ENCODE peak calls at places on chromosome 10, in six cellular contexts. F, J, P, R, X and Q are unnamed samples.

GRCh38 chr10:27192284-27192683 is 37.1 kb downstream of the MASTL start:
- DNase-seq in R (no peak), J (no peak), P (peak), X (no peak), F (no peak), Q (no peak)

GRCh38 chr10:48613015-48613414 is 8.1 kb upstream of the ARHGAP22 start:
- DNase-seq in X (no peak), R (no peak), F (no peak), J (no peak), P (no peak), Q (no peak)

GRCh38 chr10:31033166-31033565 is 1.5 kb upstream of the ZNF438 start:
- DNase-seq in P (no peak), J (no peak), X (no peak), R (no peak), F (no peak), Q (no peak)

GRCh38 chr10:59631237-59631636 is 78.4 kb downstream of the SLC16A9 start:
- DNase-seq in P (no peak), X (no peak), R (no peak), J (no peak), F (no peak), Q (no peak)

GRCh38 chr10:63430091-63430998 is 35.4 kb downstream of the JMJD1C start:
- DNase-seq in P (peak), X (no peak), J (no peak), F (no peak), R (no peak), Q (no peak)

GRCh38 chr10:109454691-109455090 is 468.6 kb downstream of the XPNPEP1 start:
- DNase-seq in R (no peak), F (no peak), X (no peak), P (no peak), J (no peak), Q (no peak)

GRCh38 chr10:46528675-46529615 is 27.5 kb downstream of the GPRIN2 start:
- DNase-seq in J (no peak), R (no peak), P (no peak), X (peak), F (no peak), Q (peak)

GRCh38 chr10:105793071-105793470 is 1152.0 kb downstream of the SORCS3 start:
- DNase-seq in F (no peak), P (no peak), R (no peak), X (no peak), J (no peak), Q (no peak)

GRCh38 chr10:37403776-37404175 is 278.4 kb downstream of the ANKRD30A start:
- DNase-seq in J (no peak), X (no peak), R (no peak), P (no peak), F (no peak), Q (no peak)

GRCh38 chr10:480928-481551 is 208.4 kb downstream of the DIP2C start:
- DNase-seq in X (no peak), F (peak), P (no peak), J (no peak), R (peak), Q (no peak)

GRCh38 chr10:103413540-103413939 is 17.1 kb downstream of the PDCD11 start:
- DNase-seq in P (no peak), J (no peak), F (no peak), R (no peak), X (no peak), Q (no peak)

GRCh38 chr10:60114765-60115586 is 208.6 kb upstream of the CCDC6 start:
- DNase-seq in R (peak), P (peak), J (no peak), F (no peak), X (no peak), Q (no peak)

GRCh38 chr10:58319599-58319998 is 15.2 kb upstream of the UBE2D1 start:
- DNase-seq in F (no peak), J (no peak), X (no peak), P (no peak), R (no peak), Q (no peak)

GRCh38 chr10:118808601-118809371 is 54.0 kb upstream of the CACUL1 start:
- DNase-seq in R (peak), P (no peak), F (no peak), X (no peak), J (no peak), Q (no peak)

GRCh38 chr10:27072436-27073114 is 27.7 kb downstream of the ANKRD26 start:
- DNase-seq in R (no peak), P (no peak), X (no peak), J (no peak), F (no peak), Q (no peak)

GRCh38 chr10:45015590-45015989 is 14.9 kb downstream of the ZNF22 start:
- DNase-seq in X (no peak), P (no peak), J (no peak), R (no peak), F (no peak), Q (no peak)

GRCh38 chr10:88318803-88319202 is 264.3 kb downstream of the RNLS start:
- DNase-seq in X (no peak), R (peak), J (no peak), P (peak), F (no peak), Q (no peak)

GRCh38 chr10:46545861-46546590 is 10.4 kb downstream of the GPRIN2 start:
- DNase-seq in X (peak), R (no peak), P (no peak), J (peak), F (peak), Q (peak)

GRCh38 chr10:88386878-88387773 is 196.0 kb downstream of the RNLS start:
- DNase-seq in X (no peak), P (peak), J (no peak), F (no peak), R (peak), Q (no peak)

GRCh38 chr10:102394079-102394800 is 1.3 kb upstream of the NFKB2 start:
- DNase-seq in P (peak), X (peak), F (no peak), R (peak), J (peak), Q (peak)

GRCh38 chr10:132192991-132193670 is 6.4 kb downstream of the DPYSL4 start:
- DNase-seq in P (no peak), J (no peak), F (peak), X (peak), R (no peak), Q (peak)

GRCh38 chr10:132611026-132611910 is 73.7 kb downstream of the INPP5A start:
- DNase-seq in F (no peak), R (no peak), X (no peak), J (no peak), P (no peak), Q (no peak)

GRCh38 chr10:62073429-62073828 is 171.9 kb downstream of the ARID5B start:
- DNase-seq in R (peak), P (no peak), F (no peak), X (no peak), J (no peak), Q (no peak)

GRCh38 chr10:93248583-93249227 is 175.0 kb downstream of the CYP26A1 start:
- DNase-seq in J (no peak), R (peak), X (no peak), P (no peak), F (no peak), Q (no peak)

GRCh38 chr10:128928231-128928836 is 538.7 kb upstream of the MGMT start:
- DNase-seq in X (no peak), J (no peak), P (no peak), R (no peak), F (no peak), Q (no peak)

GRCh38 chr10:47050618-47051455 is 139.6 kb downstream of the PTPN20 start:
- DNase-seq in R (no peak), J (peak), F (no peak), X (peak), P (no peak), Q (no peak)

GRCh38 chr10:47418966-47419365 is 34.9 kb upstream of the ZNF488 start:
- DNase-seq in F (no peak), J (no peak), R (no peak), X (no peak), P (no peak), Q (no peak)

GRCh38 chr10:67302701-67303100 is 376.9 kb downstream of the LRRTM3 start:
- DNase-seq in F (no peak), X (no peak), P (no peak), J (no peak), R (peak), Q (no peak)